ENCODE peak calls at places on chromosomes 4 and X, in seven cellular contexts. F is dorsolateral prefrontal cortex; X is CD8-positive, alpha-beta T cell; P is HFFc6; L is upper lobe of left lung; Y is GM13976; G is RWPE1. T is an unnamed sample.

GRCh38 chr4:176883681-176884418 is 91.1 kb upstream of the VEGFC start:
- DNase-seq in F (no peak), Y (no peak), L (no peak), X (no peak), P (peak; percentile 99), G (peak; percentile 4), T (no peak)

GRCh38 chr4:74364649-74365491 is at the start of gene EREG:
- DNase-seq in Y (peak; percentile 40), X (no peak), G (peak; percentile 52), F (no peak), L (peak; percentile 44), P (peak; percentile 86), T (no peak)

GRCh38 chr4:138028923-138029322 is 213.2 kb downstream of the SLC7A11 start:
- DNase-seq in X (no peak), L (no peak), G (no peak), F (no peak), P (no peak), Y (no peak), T (no peak)

GRCh38 chrX:15241258-15241657 is 28.6 kb downstream of the ASB9 start:
- DNase-seq in L (no peak), P (no peak), F (no peak), X (no peak), Y (no peak), G (no peak), T (no peak)

GRCh38 chrX:107880054-107880610 is 54.5 kb downstream of the MID2 start:
- DNase-seq in Y (no peak), G (peak; percentile 1), P (no peak), L (no peak), X (no peak), F (no peak), T (no peak)

GRCh38 chrX:48663241-48663640 is 20.4 kb upstream of the WAS start:
- DNase-seq in Y (no peak), G (no peak), L (no peak), F (no peak), X (no peak), P (no peak), T (no peak)

GRCh38 chrX:33906971-33907370 is 225.1 kb downstream of the FAM47A start:
- DNase-seq in Y (no peak), P (no peak), L (no peak), X (no peak), F (no peak), G (no peak), T (no peak)

GRCh38 chr4:108168213-108168671 is 490 bp downstream of the LEF1 start:
- DNase-seq in G (no peak), P (no peak), X (no peak), Y (no peak), F (no peak), L (no peak), T (no peak)

GRCh38 chr4:55183926-55184599 is 58.7 kb upstream of the KDR start:
- DNase-seq in G (peak; percentile 77), P (peak; percentile 92), X (no peak), F (no peak), Y (no peak), L (peak; percentile 28), T (no peak)

GRCh38 chrX:113274345-113274744 is 433.7 kb upstream of the AMOT start:
- DNase-seq in F (no peak), G (no peak), P (no peak), Y (no peak), L (no peak), X (no peak), T (no peak)

GRCh38 chrX:128781506-128781905 is 729.3 kb upstream of the ACTRT1 start:
- DNase-seq in P (no peak), Y (peak; percentile 20), F (no peak), G (peak; percentile 0), L (no peak), X (no peak), T (no peak)

GRCh38 chr4:14596904-14597303 is 405.4 kb upstream of the CPEB2 start:
- DNase-seq in Y (no peak), G (no peak), F (no peak), P (no peak), L (no peak), X (no peak), T (no peak)

GRCh38 chr4:84796388-84796787 is 170.1 kb downstream of the WDFY3 start:
- DNase-seq in X (no peak), L (no peak), P (no peak), Y (no peak), F (no peak), G (no peak), T (no peak)

GRCh38 chr4:37891221-37892159 is 606 bp downstream of the TBC1D1 start:
- DNase-seq in F (no peak), X (peak; percentile 16), G (peak; percentile 31), P (no peak), L (peak; percentile 43), Y (peak; percentile 76), T (no peak)

GRCh38 chr4:159341486-159341885 is 238.6 kb downstream of the RAPGEF2 start:
- DNase-seq in F (no peak), Y (no peak), L (no peak), X (no peak), P (no peak), G (peak; percentile 4), T (no peak)

GRCh38 chr4:89100853-89101252 is 10.5 kb upstream of the TIGD2 start:
- DNase-seq in Y (no peak), G (no peak), L (no peak), X (no peak), P (no peak), F (no peak), T (no peak)

GRCh38 chr4:57945298-57945697 is 835.1 kb upstream of the IGFBP7 start:
- DNase-seq in X (no peak), L (no peak), P (no peak), F (no peak), G (no peak), Y (no peak), T (no peak)

GRCh38 chr4:30653291-30653690 is 66.9 kb upstream of the PCDH7 start:
- DNase-seq in Y (no peak), F (no peak), X (no peak), L (no peak), P (no peak), G (no peak), T (no peak)

DNA sequence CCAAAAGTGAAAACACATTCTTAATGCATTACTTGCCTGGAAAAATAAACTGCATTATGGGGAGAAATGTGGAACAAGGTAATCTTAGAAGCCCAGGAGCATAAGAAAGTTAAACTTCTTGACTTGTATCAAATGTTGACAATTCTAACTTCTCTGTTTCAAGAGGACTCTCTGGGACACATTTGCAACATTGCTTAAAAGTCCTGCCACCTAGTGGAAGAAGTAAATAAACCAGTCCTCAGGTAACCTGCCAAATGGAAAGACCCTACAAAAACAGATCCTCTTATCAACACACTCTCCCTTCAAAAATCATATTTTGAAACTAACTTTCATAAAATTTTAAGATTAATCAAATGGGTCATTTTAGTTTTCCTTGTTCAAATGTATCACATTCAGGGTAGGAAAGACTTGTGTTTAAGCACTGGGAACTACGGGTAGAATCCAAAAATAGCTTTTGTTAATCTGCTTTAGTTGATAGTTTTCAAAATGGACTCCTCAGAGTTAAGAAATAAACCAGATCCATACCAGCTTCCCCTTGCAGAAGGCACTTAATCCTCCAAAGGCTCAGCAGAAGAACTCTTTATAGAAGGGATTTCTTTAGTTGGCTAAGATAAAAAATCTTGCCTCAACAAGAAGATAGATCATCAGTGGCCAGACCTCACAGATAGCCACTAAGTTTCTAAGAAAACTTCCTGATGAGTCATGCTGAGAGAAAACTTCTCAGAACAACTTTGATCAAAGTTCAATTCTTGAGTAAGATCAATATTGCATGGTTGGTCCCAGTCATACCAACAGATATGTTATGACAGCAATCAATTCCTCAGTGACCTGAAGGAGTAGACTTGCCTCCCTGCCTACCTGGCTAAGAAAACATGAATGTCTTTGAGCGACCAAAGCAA is 141.7 kb downstream of the HHIP start:
- DNase-seq in Y (peak; percentile 35), L (no peak), G (peak; percentile 29), P (peak; percentile 21), X (no peak), F (no peak), T (no peak)
- TF ChIP-seq CTCF in Y (peak; percentile 46), L (peak; percentile 51), G (peak; percentile 41), P (peak; percentile 87), X (no peak), F (peak; percentile 70), T (peak; percentile 47)

GRCh38 chr4:178395798-178396197 is 953.6 kb upstream of the AGA start:
- DNase-seq in X (no peak), F (no peak), P (no peak), G (no peak), Y (no peak), L (no peak), T (no peak)
- TF ChIP-seq CTCF in X (no peak), F (no peak), P (peak; percentile 18), G (no peak), Y (no peak), L (no peak), T (no peak)

GRCh38 chr4:186727149-186727976 is 3.7 kb upstream of the FAT1 start:
- DNase-seq in G (no peak), L (no peak), X (no peak), F (no peak), Y (no peak), P (no peak), T (no peak)

GRCh38 chr4:186726440-186727148 is 2.9 kb upstream of the FAT1 start:
- DNase-seq in G (peak; percentile 88), F (no peak), Y (no peak), P (peak; percentile 69), X (no peak), L (peak; percentile 63), T (no peak)

GRCh38 chr4:186728631-186729271 is 5.1 kb upstream of the FAT1 start:
- DNase-seq in X (no peak), P (peak; percentile 65), Y (no peak), G (peak; percentile 79), F (no peak), L (no peak), T (no peak)

GRCh38 chr4:186729856-186730255 is 6.2 kb upstream of the FAT1 start:
- DNase-seq in X (no peak), L (no peak), Y (no peak), P (no peak), F (no peak), G (no peak), T (no peak)

GRCh38 chr4:186727977-186728519 is 4.4 kb upstream of the FAT1 start:
- DNase-seq in L (no peak), G (peak; percentile 26), X (no peak), P (no peak), Y (no peak), F (no peak), T (no peak)
- TF ChIP-seq CTCF in L (no peak), G (peak; percentile 40), X (no peak), P (peak; percentile 20), Y (no peak), F (no peak), T (peak; percentile 17)

DNA sequence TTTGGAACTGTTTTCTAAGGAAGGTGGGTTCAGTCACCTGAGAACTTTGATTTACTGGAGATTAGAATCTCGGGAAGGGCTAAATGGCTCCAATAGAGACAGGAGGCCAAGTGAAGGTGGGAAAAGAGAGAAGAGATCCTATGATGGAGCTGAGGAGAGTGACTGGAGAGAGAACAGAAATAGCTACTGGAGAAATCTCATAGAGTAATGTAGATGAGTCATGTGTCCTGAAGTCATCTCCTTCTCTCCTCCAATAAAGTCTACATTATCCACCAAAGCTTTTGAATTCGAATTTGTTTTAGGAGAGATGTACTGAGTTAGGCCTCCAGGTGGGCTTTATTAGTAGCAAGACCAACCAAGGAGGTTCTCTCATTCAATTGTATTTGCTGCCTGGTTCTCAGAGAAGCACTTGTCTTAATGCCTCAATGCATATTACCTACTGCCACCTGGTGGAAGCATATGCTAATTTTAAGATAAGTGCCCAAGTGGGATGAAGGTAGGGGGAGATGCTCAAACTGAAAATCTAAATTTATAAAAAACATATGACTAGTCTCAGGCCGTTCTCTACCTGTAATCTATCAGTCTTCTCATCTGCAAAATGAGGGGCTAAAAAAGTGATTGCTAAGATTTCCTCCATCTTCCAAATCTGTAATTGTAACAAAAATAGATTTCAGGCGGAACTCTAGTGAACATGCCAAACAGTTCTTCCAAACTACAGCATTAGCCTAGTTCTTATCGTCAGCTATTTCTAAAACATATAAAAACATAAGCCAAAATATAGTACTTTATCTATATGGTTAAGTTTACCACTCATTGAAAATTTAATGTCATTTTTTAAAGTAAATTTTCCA is 24.4 kb downstream of the TXK start:
- DNase-seq in Y (peak; percentile 59), L (no peak), G (peak; percentile 40), F (no peak), P (peak; percentile 19), X (no peak), T (no peak)
- TF ChIP-seq CTCF in Y (peak; percentile 64), L (peak; percentile 34), G (peak; percentile 62), F (peak; percentile 26), P (peak; percentile 82), X (peak; percentile 67), T (peak; percentile 63)